ENCODE peak calls at places on chromosomes 12 and 14, in ten cellular contexts. C, P, D, E, U, V, N, Z, O and A are unnamed samples.

GRCh38 chr12:27588786-27589185 is 64.8 kb downstream of the PPFIBP1 start:
- DNase-seq in U (no peak), C (no peak), O (no peak), E (no peak), D (no peak), Z (no peak), P (no peak), V (no peak), N (no peak), A (no peak)

GRCh38 chr14:74888164-74889158 is 6.7 kb downstream of the DLST start:
- DNase-seq in C (no peak), O (no peak), P (no peak), N (no peak), V (no peak), Z (no peak), U (no peak), D (no peak), E (no peak), A (peak; percentile 57)

GRCh38 chr12:4216542-4216927 is 57.0 kb upstream of the CCND2 start:
- DNase-seq in O (no peak), E (no peak), P (no peak), C (no peak), N (no peak), D (no peak), V (no peak), Z (no peak), U (no peak), A (no peak)

GRCh38 chr12:92395322-92395721 is 249.7 kb upstream of the BTG1 start:
- DNase-seq in P (no peak), E (no peak), U (no peak), D (no peak), N (no peak), C (no peak), Z (no peak), O (no peak), V (no peak), A (no peak)

GRCh38 chr12:132362966-132363660 is 33.7 kb upstream of the GALNT9 start:
- DNase-seq in U (no peak), O (no peak), N (no peak), C (no peak), V (no peak), D (no peak), P (no peak), E (peak; percentile 21), Z (no peak), A (no peak)

GRCh38 chr14:102544745-102545460 is 35.3 kb upstream of the ANKRD9 start:
- DNase-seq in D (no peak), V (no peak), O (no peak), Z (no peak), E (peak; percentile 83), U (no peak), P (no peak), C (peak; percentile 49), N (no peak), A (peak; percentile 61)

GRCh38 chr14:77641534-77642341 is 25.3 kb upstream of the SPTLC2 start:
- DNase-seq in P (no peak), O (peak; percentile 83), D (peak; percentile 73), N (peak; percentile 82), Z (no peak), U (peak; percentile 82), E (peak; percentile 83), C (peak; percentile 82), V (peak; percentile 56), A (peak; percentile 43)

GRCh38 chr14:63962896-63963295 is 110.1 kb downstream of the SYNE2 start:
- DNase-seq in E (no peak), U (no peak), N (no peak), O (no peak), Z (no peak), C (no peak), V (no peak), D (no peak), P (peak; percentile 26), A (no peak)

GRCh38 chr14:39491134-39491541 is 58.9 kb upstream of the FBXO33 start:
- DNase-seq in D (no peak), E (no peak), O (no peak), V (no peak), U (peak; percentile 24), Z (peak; percentile 60), N (peak; percentile 53), C (no peak), P (no peak), A (peak; percentile 38)

GRCh38 chr14:100317897-100318808 is 5.0 kb upstream of the SLC25A47 start:
- DNase-seq in C (peak; percentile 74), N (peak; percentile 69), E (peak; percentile 77), O (peak; percentile 83), V (peak; percentile 62), U (peak; percentile 70), P (no peak), Z (peak; percentile 55), D (peak; percentile 69), A (no peak)

GRCh38 chr14:56196274-56196673 is 78.1 kb downstream of the PELI2 start:
- DNase-seq in C (no peak), N (peak; percentile 86), V (no peak), O (no peak), E (no peak), P (peak; percentile 33), Z (no peak), D (no peak), U (no peak), A (no peak)

GRCh38 chr12:46874642-46875041 is 48.8 kb upstream of the SLC38A4 start:
- DNase-seq in P (no peak), D (no peak), Z (no peak), C (no peak), U (peak; percentile 31), V (no peak), N (peak; percentile 25), O (peak; percentile 46), E (no peak), A (peak; percentile 32)

GRCh38 chr14:52527052-52527451 is 25.3 kb downstream of the TXNDC16 start:
- DNase-seq in E (no peak), N (no peak), Z (no peak), C (no peak), P (no peak), U (no peak), D (no peak), O (no peak), V (no peak), A (no peak)

GRCh38 chr14:52536269-52536668 is 16.0 kb downstream of the TXNDC16 start:
- DNase-seq in V (no peak), C (no peak), U (no peak), N (no peak), P (no peak), D (no peak), Z (no peak), O (no peak), E (no peak), A (no peak)

DNA sequence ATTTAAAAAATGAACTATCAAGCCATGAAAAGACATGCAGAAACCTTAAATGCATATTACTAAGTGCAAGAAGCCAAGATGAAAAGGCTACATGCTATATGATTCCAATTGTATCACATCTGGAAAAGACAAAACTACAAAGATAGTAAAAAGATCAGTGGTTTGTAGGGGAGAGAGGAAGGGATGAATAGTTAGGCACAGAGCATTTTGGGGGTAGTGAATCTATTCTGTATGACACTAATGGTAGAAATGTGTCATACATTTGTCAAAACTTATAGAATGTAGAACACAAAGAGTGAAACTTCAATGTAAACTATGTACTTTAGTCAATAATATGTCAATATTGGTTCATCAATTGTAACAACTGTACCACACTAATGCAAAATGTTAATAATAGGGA is 20.8 kb downstream of the TXNDC16 start:
- DNase-seq in U (no peak), D (no peak), V (no peak), E (no peak), P (no peak), C (no peak), O (no peak), N (no peak), Z (no peak), A (no peak)
- TF ChIP-seq CTCF in U (no peak), D (no peak), V (no peak), E (no peak), P (no peak), C (no peak), O (no peak), N (no peak), Z (no peak), A (no peak)

GRCh38 chr12:14442221-14442881 is 76.9 kb downstream of the ATF7IP start:
- DNase-seq in O (no peak), U (no peak), V (no peak), C (no peak), E (no peak), P (no peak), Z (no peak), D (no peak), N (peak; percentile 35), A (peak; percentile 45)
- TF ChIP-seq CTCF in O (no peak), U (no peak), V (no peak), C (no peak), E (no peak), P (no peak), Z (no peak), D (no peak), N (no peak), A (no peak)

GRCh38 chr12:67788118-67788517 is 139.6 kb downstream of the DYRK2 start:
- DNase-seq in O (no peak), D (no peak), V (no peak), P (no peak), E (no peak), C (no peak), U (no peak), N (no peak), Z (no peak), A (no peak)

GRCh38 chr12:67783393-67783792 is 134.8 kb downstream of the DYRK2 start:
- DNase-seq in C (no peak), V (no peak), U (no peak), P (no peak), N (no peak), E (no peak), D (no peak), Z (no peak), O (no peak), A (no peak)

GRCh38 chr12:67782573-67782972 is 134.0 kb downstream of the DYRK2 start:
- DNase-seq in N (no peak), E (no peak), P (no peak), U (no peak), O (no peak), Z (no peak), D (no peak), C (no peak), V (no peak), A (no peak)

GRCh38 chr12:67786086-67786485 is 137.5 kb downstream of the DYRK2 start:
- DNase-seq in D (no peak), U (no peak), C (no peak), P (no peak), O (no peak), V (no peak), N (no peak), E (no peak), Z (no peak), A (no peak)

DNA sequence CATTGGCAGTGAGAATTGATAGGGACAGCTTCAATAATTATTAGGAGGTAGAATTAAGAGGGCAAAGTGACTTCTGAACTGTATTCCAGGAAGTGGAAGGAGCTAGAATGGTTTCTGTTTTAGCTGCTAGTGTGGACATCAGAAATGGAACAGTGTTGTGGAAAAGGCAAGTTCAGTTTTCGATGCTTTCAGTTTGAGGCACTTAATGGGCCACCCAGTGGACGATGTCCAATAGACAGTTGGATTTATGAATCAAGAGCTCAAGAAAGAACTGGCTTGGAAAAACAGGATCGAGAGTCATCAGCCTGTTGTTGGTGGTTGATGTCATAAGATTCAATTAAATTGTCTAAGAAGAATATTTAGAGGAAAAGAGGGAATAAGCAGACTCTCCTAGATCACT is 136.3 kb downstream of the DYRK2 start:
- DNase-seq in D (no peak), U (no peak), V (no peak), O (no peak), E (no peak), Z (no peak), P (no peak), N (no peak), C (no peak), A (no peak)
- TF ChIP-seq CTCF in D (no peak), U (no peak), V (no peak), O (no peak), E (no peak), Z (no peak), P (no peak), N (peak; percentile 10), C (no peak), A (no peak)

GRCh38 chr14:103886304-103887169 is 39.2 kb upstream of the PPP1R13B start:
- DNase-seq in O (no peak), Z (no peak), U (no peak), D (peak; percentile 57), V (no peak), P (no peak), C (no peak), N (peak; percentile 57), E (no peak), A (no peak)
- TF ChIP-seq CTCF in O (no peak), Z (peak; percentile 60), U (no peak), D (peak; percentile 53), V (no peak), P (peak; percentile 56), C (no peak), N (peak; percentile 80), E (no peak), A (no peak)